ENCODE peak calls at places on chromosome 17, in four cellular contexts. One of them, this sample, is unnamed.

GRCh38 chr17:79041723-79042420 is 17.9 kb downstream of the C1QTNF1 start:
- DNase-seq in Peyer's patch: no peak
- DNase-seq in body of pancreas: no peak
- DNase-seq in endothelial cell of umbilical vein: no peak
- DNase-seq in this sample: no peak

GRCh38 chr17:208429-208828 is 27.0 kb upstream of the DOC2B start:
- DNase-seq in Peyer's patch: no peak
- DNase-seq in body of pancreas: peak; percentile 8
- DNase-seq in endothelial cell of umbilical vein: no peak
- DNase-seq in this sample: no peak

GRCh38 chr17:19933221-19933620 is 44.4 kb downstream of the AKAP10 start:
- DNase-seq in Peyer's patch: no peak
- DNase-seq in body of pancreas: no peak
- DNase-seq in endothelial cell of umbilical vein: no peak
- DNase-seq in this sample: no peak

GRCh38 chr17:72953621-72954020 is 138.9 kb downstream of the SLC39A11 start:
- DNase-seq in Peyer's patch: no peak
- DNase-seq in body of pancreas: no peak
- DNase-seq in endothelial cell of umbilical vein: no peak
- DNase-seq in this sample: no peak

GRCh38 chr17:6706499-6706898 is 6.7 kb downstream of the SLC13A5 start:
- DNase-seq in Peyer's patch: no peak
- DNase-seq in body of pancreas: no peak
- DNase-seq in endothelial cell of umbilical vein: no peak
- DNase-seq in this sample: no peak

GRCh38 chr17:56897646-56898424 is 16.0 kb downstream of the TRIM25 start:
- DNase-seq in Peyer's patch: peak; percentile 69
- DNase-seq in body of pancreas: no peak
- DNase-seq in endothelial cell of umbilical vein: no peak
- DNase-seq in this sample: no peak

GRCh38 chr17:61967729-61968128 is 39.9 kb upstream of the INTS2 start:
- DNase-seq in Peyer's patch: no peak
- DNase-seq in body of pancreas: no peak
- DNase-seq in endothelial cell of umbilical vein: no peak
- DNase-seq in this sample: no peak

GRCh38 chr17:5049314-5049819 is 14.1 kb upstream of the SLC52A1 start:
- DNase-seq in Peyer's patch: peak; percentile 91
- DNase-seq in body of pancreas: no peak
- DNase-seq in endothelial cell of umbilical vein: peak; percentile 49
- DNase-seq in this sample: peak; percentile 40

GRCh38 chr17:37570527-37571093 is 38.6 kb downstream of the SYNRG start:
- DNase-seq in Peyer's patch: no peak
- DNase-seq in body of pancreas: peak; percentile 50
- DNase-seq in endothelial cell of umbilical vein: peak; percentile 66
- DNase-seq in this sample: no peak

GRCh38 chr17:2337811-2338657 is 733 bp downstream of the SGSM2 start:
- DNase-seq in Peyer's patch: peak; percentile 77
- DNase-seq in body of pancreas: peak; percentile 73
- DNase-seq in endothelial cell of umbilical vein: peak; percentile 73
- DNase-seq in this sample: peak; percentile 76

GRCh38 chr17:64491034-64491860 is 5.6 kb downstream of the POLG2 start:
- DNase-seq in Peyer's patch: peak; percentile 72
- DNase-seq in body of pancreas: no peak
- DNase-seq in endothelial cell of umbilical vein: peak; percentile 58
- DNase-seq in this sample: no peak

GRCh38 chr17:10875984-10876555 is 38.2 kb upstream of the PIRT start:
- DNase-seq in Peyer's patch: peak; percentile 66
- DNase-seq in body of pancreas: peak; percentile 53
- DNase-seq in endothelial cell of umbilical vein: peak; percentile 23
- DNase-seq in this sample: peak; percentile 6
- TF ChIP-seq CTCF in Peyer's patch: peak; percentile 55
- TF ChIP-seq CTCF in body of pancreas: peak; percentile 62
- TF ChIP-seq CTCF in endothelial cell of umbilical vein: peak; percentile 65
- TF ChIP-seq CTCF in this sample: peak; percentile 78

GRCh38 chr17:30237296-30238002 is 2.0 kb upstream of the SLC6A4 start:
- DNase-seq in Peyer's patch: no peak
- DNase-seq in body of pancreas: no peak
- DNase-seq in endothelial cell of umbilical vein: no peak
- DNase-seq in this sample: no peak

GRCh38 chr17:30235386-30236296 is at the start of gene SLC6A4:
- DNase-seq in Peyer's patch: no peak
- DNase-seq in body of pancreas: no peak
- DNase-seq in endothelial cell of umbilical vein: no peak
- DNase-seq in this sample: no peak

GRCh38 chr17:30238003-30238344 is 2.5 kb upstream of the SLC6A4 start:
- DNase-seq in Peyer's patch: no peak
- DNase-seq in body of pancreas: no peak
- DNase-seq in endothelial cell of umbilical vein: no peak
- DNase-seq in this sample: no peak

GRCh38 chr17:30236297-30236624 is 764 bp upstream of the SLC6A4 start:
- DNase-seq in Peyer's patch: no peak
- DNase-seq in body of pancreas: no peak
- DNase-seq in endothelial cell of umbilical vein: no peak
- DNase-seq in this sample: no peak

GRCh38 chr17:30236807-30237206 is 1.3 kb upstream of the SLC6A4 start:
- DNase-seq in Peyer's patch: peak; percentile 74
- DNase-seq in body of pancreas: peak; percentile 70
- DNase-seq in endothelial cell of umbilical vein: peak; percentile 44
- DNase-seq in this sample: no peak
- H3K4me3 ChIP-seq in Peyer's patch: no peak overlapping the region
- H3K4me3 ChIP-seq in body of pancreas: no peak overlapping the region
- H3K4me3 ChIP-seq in endothelial cell of umbilical vein: no peak overlapping the region
- H3K4me3 ChIP-seq in this sample: peak overlapping the region; percentile 33

GRCh38 chr17:36545465-36546417 is 1.0 kb downstream of the GGNBP2 start:
- DNase-seq in Peyer's patch: peak; percentile 98
- DNase-seq in body of pancreas: peak; percentile 97
- DNase-seq in endothelial cell of umbilical vein: peak; percentile 96
- DNase-seq in this sample: peak; percentile 99
- TF ChIP-seq CTCF in Peyer's patch: peak; percentile 26
- TF ChIP-seq CTCF in body of pancreas: peak; percentile 15
- TF ChIP-seq CTCF in endothelial cell of umbilical vein: peak; percentile 3
- TF ChIP-seq CTCF in this sample: no peak

GRCh38 chr17:65855245-65855644 is 293.8 kb upstream of the AXIN2 start:
- DNase-seq in Peyer's patch: no peak
- DNase-seq in body of pancreas: no peak
- DNase-seq in endothelial cell of umbilical vein: peak; percentile 30
- DNase-seq in this sample: no peak
- H3K4me3 ChIP-seq in Peyer's patch: no peak overlapping the region
- H3K4me3 ChIP-seq in body of pancreas: no peak overlapping the region
- H3K4me3 ChIP-seq in endothelial cell of umbilical vein: no peak overlapping the region
- H3K4me3 ChIP-seq in this sample: no peak overlapping the region

DNA sequence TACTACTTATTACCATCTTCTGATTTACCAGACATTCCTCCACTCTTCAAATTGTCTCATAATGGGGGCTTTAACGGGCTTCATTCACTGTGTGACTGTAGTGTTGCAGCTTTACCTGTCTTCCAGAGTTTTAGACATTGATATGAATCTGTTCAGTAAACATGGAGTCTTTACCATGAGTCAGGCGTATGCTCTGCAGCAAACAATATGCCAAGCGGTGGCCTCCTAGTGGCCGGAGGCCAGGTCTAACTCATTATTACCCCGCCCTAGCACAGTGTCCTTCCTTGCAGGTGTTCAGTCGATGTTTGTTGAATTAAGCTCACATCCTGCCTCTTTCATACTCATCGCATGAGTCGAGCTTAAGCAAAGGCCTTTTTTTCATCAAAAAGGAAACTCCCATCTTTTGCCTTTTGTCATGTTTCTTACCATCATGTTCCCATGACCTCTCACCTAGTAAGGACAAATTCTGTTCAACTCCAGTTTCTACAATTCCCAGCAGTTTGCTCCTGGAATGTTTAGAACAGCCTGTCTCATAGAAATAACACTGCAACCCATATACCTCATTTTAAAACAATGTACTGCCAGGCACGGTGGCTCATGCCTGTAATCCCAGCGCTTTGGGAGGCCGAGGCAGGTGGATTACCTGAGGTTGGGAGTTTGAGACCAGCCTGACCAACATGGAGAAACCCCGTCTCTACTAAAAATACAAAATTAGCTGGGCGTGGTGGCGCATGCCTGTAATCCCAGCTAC is 39.4 kb downstream of the TUBD1 start:
- DNase-seq in Peyer's patch: peak; percentile 88
- DNase-seq in body of pancreas: peak; percentile 89
- DNase-seq in endothelial cell of umbilical vein: peak; percentile 85
- DNase-seq in this sample: no peak
- TF ChIP-seq CTCF in Peyer's patch: peak; percentile 78
- TF ChIP-seq CTCF in body of pancreas: peak; percentile 68
- TF ChIP-seq CTCF in endothelial cell of umbilical vein: peak; percentile 45
- TF ChIP-seq CTCF in this sample: peak; percentile 75

GRCh38 chr17:76074390-76075363 is at the start of gene GALR2:
- DNase-seq in Peyer's patch: no peak
- DNase-seq in body of pancreas: no peak
- DNase-seq in endothelial cell of umbilical vein: no peak
- DNase-seq in this sample: no peak
- H3K4me3 ChIP-seq in Peyer's patch: peak within 1 kb of the TSS; percentile 3
- H3K4me3 ChIP-seq in body of pancreas: no peak within 1 kb of the TSS
- H3K4me3 ChIP-seq in endothelial cell of umbilical vein: no peak within 1 kb of the TSS
- H3K4me3 ChIP-seq in this sample: no peak within 1 kb of the TSS